ENCODE peak calls at places on chromosomes 13 and 19, in six cellular contexts. Q is heart left ventricle, F is sigmoid colon, V is breast epithelium, C is uterus, J is A549. O is an unnamed sample. For H3K4me1, the result is how much of the 10 kb centered on the place peaks cover.

GRCh38 chr13:37068962-37069361 is 9.5 kb upstream of the SUPT20H start:
- DNase-seq in Q (no peak), F (no peak), V (no peak), C (no peak), J (peak), O (no peak)

GRCh38 chr19:15126511-15126910 is 19.3 kb downstream of the SYDE1 start:
- DNase-seq in Q (no peak), F (no peak), V (no peak), C (no peak), J (no peak), O (no peak)

GRCh38 chr19:45615795-45616708 is 14.0 kb upstream of the GPR4 start:
- DNase-seq in Q (peak), F (peak), V (no peak), C (peak), J (peak), O (peak)

GRCh38 chr13:75079226-75079625 is 402.7 kb downstream of the TBC1D4 start:
- DNase-seq in Q (no peak), F (no peak), V (no peak), C (no peak), J (no peak), O (no peak)

GRCh38 chr19:29450306-29450705 is 75.5 kb upstream of the VSTM2B start:
- DNase-seq in Q (no peak), F (no peak), V (no peak), C (no peak), J (no peak), O (no peak)

GRCh38 chr19:55369651-55370304 is 485 bp downstream of the IL11 start:
- DNase-seq in Q (no peak), F (no peak), V (no peak), C (no peak), J (peak), O (no peak)

GRCh38 chr19:11949201-11949600 is 15.6 kb upstream of the ZNF763 start:
- DNase-seq in Q (no peak), F (no peak), V (no peak), C (no peak), J (no peak), O (no peak)

GRCh38 chr13:29761160-29761559 is 89.3 kb downstream of the UBL3 start:
- DNase-seq in Q (no peak), F (no peak), V (no peak), C (no peak), J (no peak), O (no peak)

GRCh38 chr19:37941820-37942515 is 35.0 kb downstream of the SIPA1L3 start:
- DNase-seq in Q (no peak), F (no peak), V (no peak), C (no peak), J (peak), O (no peak)

GRCh38 chr13:48222358-48223015 is 10.5 kb upstream of the ITM2B start:
- DNase-seq in Q (peak), F (peak), V (no peak), C (peak), J (no peak), O (peak)

GRCh38 chr19:19464339-19465098 is 50.8 kb downstream of the TSSK6 start:
- DNase-seq in Q (no peak), F (no peak), V (no peak), C (no peak), J (no peak), O (no peak)

GRCh38 chr13:96279904-96280303 is 190.0 kb downstream of the HS6ST3 start:
- DNase-seq in Q (no peak), F (no peak), V (no peak), C (no peak), J (no peak), O (no peak)

GRCh38 chr13:41827507-41828213 is 133.2 kb downstream of the VWA8 start:
- DNase-seq in Q (no peak), F (no peak), V (no peak), C (peak), J (peak), O (peak)

GRCh38 chr13:112725346-112726017 is 35.6 kb downstream of the ATP11A start:
- DNase-seq in Q (no peak), F (peak), V (no peak), C (no peak), J (peak), O (peak)

GRCh38 chr13:39450176-39450575 is 152.8 kb downstream of the LHFPL6 start:
- DNase-seq in Q (no peak), F (no peak), V (no peak), C (no peak), J (no peak), O (no peak)

GRCh38 chr13:43021926-43022670 is 1.3 kb upstream of the DNAJC15 start:
- DNase-seq in Q (no peak), F (no peak), V (no peak), C (peak), J (no peak), O (no peak)

GRCh38 chr13:48493851-48494250 is 39.0 kb downstream of the RCBTB2 start:
- DNase-seq in Q (no peak), F (no peak), V (no peak), C (no peak), J (no peak), O (no peak)

GRCh38 chr19:51422053-51422448 is 4.6 kb upstream of the SIGLEC10 start:
- DNase-seq in Q (peak), F (peak), V (peak), C (no peak), J (peak), O (peak)

GRCh38 chr13:30370146-30370545 is 52.1 kb upstream of the UBE2L5 start:
- DNase-seq in Q (no peak), F (no peak), V (no peak), C (no peak), J (no peak), O (no peak)

GRCh38 chr13:51937320-51938290 is 73.6 kb downstream of the ATP7B start:
- DNase-seq in Q (no peak), F (no peak), V (no peak), C (no peak), J (no peak), O (no peak)

GRCh38 chr19:29076963-29077362 is 136.0 kb downstream of the UQCRFS1 start:
- DNase-seq in Q (no peak), F (no peak), V (no peak), C (no peak), J (no peak), O (no peak)

GRCh38 chr13:90272356-90272755 is 1075.1 kb upstream of the MIR17HG start:
- DNase-seq in Q (no peak), F (no peak), V (no peak), C (no peak), J (no peak), O (no peak)

GRCh38 chr19:49814010-49814409 is 918 bp upstream of the FUZ start:
- DNase-seq in Q (no peak), F (no peak), V (no peak), C (no peak), J (no peak), O (no peak)

GRCh38 chr13:47903836-47904235 is 97.2 kb downstream of the SUCLA2 start:
- DNase-seq in Q (no peak), F (no peak), V (no peak), C (no peak), J (no peak), O (no peak)

GRCh38 chr13:56900549-56901279 is 240.0 kb upstream of the PRR20A start:
- DNase-seq in Q (no peak), F (no peak), V (no peak), C (no peak), J (no peak), O (no peak)

GRCh38 chr13:97385854-97386253 is 48.1 kb upstream of the RAP2A start:
- DNase-seq in Q (no peak), F (no peak), V (no peak), C (no peak), J (no peak), O (no peak)

GRCh38 chr13:38520041-38520440 is 166.8 kb upstream of the FREM2 start:
- DNase-seq in Q (no peak), F (no peak), V (no peak), C (no peak), J (no peak), O (no peak)

GRCh38 chr13:51837016-51837415 is 8.0 kb downstream of the TMEM272 start:
- DNase-seq in Q (no peak), F (no peak), V (no peak), C (no peak), J (no peak), O (no peak)

GRCh38 chr19:53992815-53993214 is 1.4 kb downstream of the CACNG6 start:
- DNase-seq in Q (no peak), F (no peak), V (no peak), C (no peak), J (no peak), O (peak)

DNA sequence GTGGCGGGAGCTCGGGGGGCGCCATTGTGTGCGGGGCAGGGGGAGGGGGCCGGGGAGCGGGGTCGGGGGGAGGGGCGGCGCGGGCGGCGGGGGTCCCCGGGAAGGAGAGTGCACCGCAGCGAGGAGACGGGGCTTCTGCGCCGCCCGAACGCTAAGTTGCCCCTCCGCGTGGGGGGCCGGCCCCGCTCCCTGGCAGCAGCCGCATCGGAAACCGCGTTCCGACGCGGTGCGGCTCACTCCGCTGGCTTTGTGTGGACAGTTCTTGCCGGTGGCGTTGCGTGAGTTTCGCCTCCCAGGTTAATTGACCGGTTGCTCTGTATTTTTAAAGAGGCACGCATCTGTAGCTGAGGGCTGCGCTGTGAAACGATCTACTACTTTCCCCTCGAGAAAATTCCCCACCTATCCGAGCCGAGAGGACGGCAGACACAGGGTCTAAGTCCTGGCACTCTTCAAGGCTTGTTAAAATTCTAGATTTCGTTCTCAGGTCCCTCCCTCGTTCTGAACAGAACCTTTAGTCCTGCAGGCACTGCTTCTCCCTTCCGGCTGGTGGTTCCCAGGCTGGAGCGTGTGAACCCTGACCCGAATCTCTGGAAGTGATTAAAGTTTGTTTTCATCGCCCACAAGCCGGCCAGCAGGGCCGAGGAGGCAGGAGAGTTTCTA is 861 bp downstream of the ARHGEF7 start:
- DNase-seq in Q (peak), F (no peak), V (no peak), C (peak), J (no peak), O (no peak)
- H3K27ac ChIP-seq in Q (peak), F (peak), V (peak), C (peak), J (no peak), O (peak)

GRCh38 chr19:801030-801860 is 4.0 kb downstream of the PTBP1 start:
- DNase-seq in Q (peak), F (peak), V (no peak), C (peak), J (no peak), O (no peak)
- TF ChIP-seq POLR2A in Q (no peak), F (no peak), V (no peak), C (no peak), J (no peak), O (no peak)

DNA sequence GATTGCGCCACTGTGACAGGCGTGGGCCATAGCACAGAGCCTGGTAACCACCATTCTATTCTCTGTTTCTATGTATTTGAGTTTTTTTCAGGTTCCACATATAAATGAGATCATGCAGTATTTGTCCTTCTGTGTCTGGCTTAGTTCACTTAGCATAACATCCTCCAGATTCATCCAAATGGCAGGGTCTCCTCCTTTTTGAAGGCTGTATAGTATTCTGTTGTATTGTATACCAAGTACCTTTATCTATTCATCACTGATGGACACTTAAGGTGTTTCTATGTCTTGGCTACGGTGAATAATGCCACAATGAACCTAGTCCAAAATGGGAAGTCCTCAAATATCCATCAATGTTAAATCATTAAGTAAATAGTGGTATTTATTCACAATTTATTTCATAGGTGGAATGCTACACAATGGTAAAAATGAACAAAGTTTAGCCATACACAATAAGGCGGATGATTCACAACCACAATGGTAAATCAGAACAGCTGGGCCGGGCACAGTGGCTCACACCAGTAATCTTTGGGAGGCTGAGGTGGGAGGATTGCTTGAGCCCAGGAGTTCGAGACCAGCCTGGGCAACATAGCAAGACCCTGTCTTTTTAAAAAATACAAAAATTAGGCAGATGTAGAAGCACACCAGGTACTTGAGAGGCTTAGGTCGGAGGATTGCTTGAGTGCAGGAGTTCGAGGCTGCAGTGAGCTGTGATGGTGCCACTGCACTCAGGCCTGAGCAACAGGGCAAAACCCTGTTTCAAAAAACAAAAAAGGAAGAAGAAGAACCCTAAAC is 8.4 kb upstream of the GRAMD1A start:
- DNase-seq in Q (no peak), F (no peak), V (no peak), C (no peak), J (no peak), O (no peak)
- H3K4me1 ChIP-seq in Q (under half), F (under half), V (under half), C (under half), J (under half), O (under half)

GRCh38 chr13:98406475-98406874 is 170.4 kb downstream of the STK24 start:
- DNase-seq in Q (no peak), F (no peak), V (no peak), C (no peak), J (no peak), O (no peak)
- H3K27ac ChIP-seq in Q (no peak), F (no peak), V (no peak), C (no peak), J (no peak), O (no peak)

DNA sequence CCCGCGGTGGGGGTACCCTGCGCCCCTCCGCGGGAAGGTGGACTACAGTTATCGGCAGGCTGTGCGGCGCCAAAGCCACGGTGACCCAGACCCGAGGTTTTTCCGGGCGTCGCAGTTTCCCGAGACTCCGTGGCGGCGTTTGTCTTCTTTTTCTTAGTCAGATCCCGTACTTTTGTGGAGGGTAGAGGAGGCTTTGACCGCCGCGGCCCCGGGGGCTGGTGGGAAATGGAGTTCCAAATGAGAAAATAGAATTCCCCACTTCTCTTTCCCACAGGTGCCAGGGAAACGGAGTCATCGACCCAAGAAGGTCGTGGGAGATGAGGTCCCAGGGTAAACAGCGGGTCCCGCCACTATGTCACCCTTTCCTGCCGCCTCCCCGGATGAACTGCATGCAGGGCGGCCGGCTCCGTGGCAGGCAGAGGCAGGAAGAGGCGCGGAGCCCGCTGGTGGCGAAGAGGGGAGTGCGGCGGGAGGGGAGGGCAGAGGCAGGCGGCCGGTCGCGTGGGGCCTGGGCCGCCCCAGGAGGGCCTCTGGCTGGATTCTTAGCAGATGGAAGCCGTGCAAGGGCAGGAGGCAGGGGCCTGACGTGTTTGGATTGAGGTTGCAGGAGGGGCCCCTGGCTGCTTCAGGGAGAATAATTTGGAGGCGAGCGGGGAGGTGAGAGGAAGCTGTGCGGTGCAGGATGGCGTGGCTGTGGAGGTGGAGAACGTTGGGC is 11.5 kb downstream of the CYTH2 start:
- DNase-seq in Q (no peak), F (no peak), V (no peak), C (peak), J (no peak), O (no peak)
- TF ChIP-seq POLR2A in Q (no peak), F (no peak), V (no peak), C (no peak), J (no peak), O (peak)

GRCh38 chr13:111161601-111162600 is 46.8 kb downstream of the ARHGEF7 start:
- DNase-seq in Q (no peak), F (no peak), V (no peak), C (no peak), J (no peak), O (no peak)
- H3K4me1 ChIP-seq in Q (half or more), F (under half), V (under half), C (under half), J (under half), O (half or more)

GRCh38 chr13:113801289-113801961 is 42.4 kb downstream of the TMEM255B start:
- DNase-seq in Q (no peak), F (peak), V (no peak), C (no peak), J (no peak), O (no peak)
- H3K27ac ChIP-seq in Q (no peak), F (no peak), V (no peak), C (no peak), J (no peak), O (no peak)

DNA sequence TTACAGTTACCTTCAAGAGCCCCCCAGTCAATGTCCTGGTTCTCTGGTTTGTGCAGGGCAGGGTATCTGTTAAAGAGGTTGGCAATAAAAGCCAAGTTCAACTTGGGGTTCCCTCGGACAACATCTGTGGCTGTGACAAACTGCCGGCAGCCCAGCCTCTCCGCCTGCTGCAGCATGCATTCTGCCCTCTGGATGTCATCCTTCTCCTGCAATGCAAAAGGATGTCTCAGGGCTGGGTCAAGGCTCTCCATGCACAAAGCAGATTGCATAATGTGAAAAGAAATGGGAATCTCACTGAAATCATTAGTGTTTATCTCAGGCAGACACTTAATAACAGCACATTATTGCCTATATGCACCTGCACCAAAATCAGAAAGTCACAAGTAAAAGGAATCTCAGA is 35.1 kb downstream of the LCP1 start:
- DNase-seq in Q (no peak), F (no peak), V (no peak), C (no peak), J (peak), O (no peak)
- TF ChIP-seq POLR2A in Q (no peak), F (no peak), V (no peak), C (no peak), J (no peak), O (no peak)

O was measured in gastrocnemius medialis.